ENCODE peak calls at places on chromosomes 6 and 20, in seven cellular contexts. O is cerebellar cortex, X is tibial artery, M is IMR-90, J is small intestine, B is fibroblast of pulmonary artery, N is AML-193. Q is an unnamed sample.
A peak's percentile ranks its signal among the peaks of the same experiment; 100 is the strongest.

GRCh38 chr6:88869263-88870023 is 94.0 kb downstream of the RNGTT start:
- DNase-seq in X (no peak), B (no peak), M (peak; percentile 80), N (no peak), J (peak; percentile 75), O (no peak), Q (peak; percentile 75)

GRCh38 chr20:38260378-38261053 is at the start of gene KIAA1755:
- DNase-seq in J (no peak), X (no peak), O (no peak), N (no peak), M (no peak), B (no peak), Q (no peak)

GRCh38 chr6:107730106-107730505 is 94.0 kb downstream of the SCML4 start:
- DNase-seq in J (peak; percentile 66), X (no peak), B (no peak), N (no peak), O (no peak), M (no peak), Q (no peak)

GRCh38 chr6:87151786-87152527 is 3.4 kb upstream of the ZNF292 start:
- DNase-seq in B (peak; percentile 60), N (no peak), O (peak; percentile 73), X (peak; percentile 58), M (peak; percentile 31), J (peak; percentile 52), Q (no peak)

GRCh38 chr6:105745464-105746129 is 340.5 kb upstream of the PRDM1 start:
- DNase-seq in J (no peak), N (no peak), O (no peak), M (no peak), B (no peak), X (no peak), Q (no peak)

GRCh38 chr6:28953039-28953872 is 29.5 kb upstream of the TRIM27 start:
- DNase-seq in B (peak; percentile 63), M (peak; percentile 72), N (no peak), J (peak; percentile 46), X (no peak), O (peak; percentile 53), Q (peak; percentile 95)

GRCh38 chr6:11730645-11731044 is 48.0 kb downstream of the ADTRP start:
- DNase-seq in O (no peak), X (no peak), J (no peak), B (no peak), M (no peak), N (no peak), Q (no peak)

GRCh38 chr6:16130437-16130891 is 1.6 kb downstream of the MYLIP start:
- DNase-seq in B (no peak), J (no peak), O (peak; percentile 28), M (no peak), X (no peak), N (no peak), Q (peak; percentile 68)

GRCh38 chr20:29079769-29080690 is 2177.4 kb upstream of the DEFB115 start:
- DNase-seq in B (peak; percentile 54), J (peak; percentile 72), N (no peak), M (no peak), O (peak; percentile 77), X (peak; percentile 71), Q (no peak)

Q was measured in OCI-M1.